ENCODE peak calls at places on chromosomes 4 and X, in nine cellular contexts. E is sigmoid colon, F is IMR-90, M is HCT116, O is endothelial cell of umbilical vein, K is HepG2, H is right lobe of liver, W is uterus, B is H1. D is an unnamed sample.
A peak's percentile ranks its signal among the peaks of the same experiment; 100 is the strongest.

GRCh38 chr4:87839309-87839946 is 6.7 kb downstream of the MEPE start:
- DNase-seq in K (no peak), W (peak; percentile 33), F (peak; percentile 49), B (no peak), O (peak; percentile 38), H (no peak), E (peak; percentile 69), M (no peak), D (no peak)

GRCh38 chrX:130108647-130109428 is 1.5 kb downstream of the ELF4 start:
- DNase-seq in O (no peak), H (no peak), E (no peak), B (no peak), F (no peak), K (peak; percentile 17), M (no peak), W (no peak), D (no peak)

GRCh38 chr4:35125995-35126712 is 1118.2 kb downstream of the ARAP2 start:
- DNase-seq in H (peak; percentile 66), K (peak; percentile 1), B (no peak), O (no peak), M (no peak), W (no peak), E (no peak), F (no peak), D (no peak)

GRCh38 chrX:114959729-114960128 is 57.7 kb downstream of the IL13RA2 start:
- DNase-seq in O (no peak), W (no peak), B (no peak), K (no peak), H (no peak), F (peak; percentile 22), M (no peak), E (no peak), D (no peak)

GRCh38 chr4:98661356-98662054 is 3.1 kb upstream of the TSPAN5 start:
- DNase-seq in O (peak; percentile 39), W (no peak), F (peak; percentile 58), M (peak; percentile 74), H (no peak), E (no peak), B (no peak), K (no peak), D (no peak)

GRCh38 chr4:37825943-37826281 is 574 bp upstream of the PGM2 start:
- DNase-seq in K (no peak), F (no peak), O (no peak), M (no peak), H (no peak), E (no peak), B (peak; percentile 52), W (no peak), D (no peak)

GRCh38 chr4:111066887-111067286 is 444.0 kb upstream of the PITX2 start:
- DNase-seq in W (no peak), K (no peak), H (no peak), M (no peak), F (peak; percentile 39), B (no peak), E (no peak), O (no peak), D (no peak)

GRCh38 chr4:7183780-7184460 is 8.4 kb upstream of the SORCS2 start:
- DNase-seq in O (no peak), W (no peak), F (no peak), E (peak; percentile 30), B (no peak), H (no peak), K (no peak), M (no peak), D (peak; percentile 28)

GRCh38 chr4:182808673-182809416 is 108.3 kb downstream of the DCTD start:
- DNase-seq in O (no peak), W (no peak), M (no peak), H (no peak), B (no peak), F (peak; percentile 24), K (no peak), E (no peak), D (no peak)
- TF ChIP-seq POLR2A in O (no peak), W (no peak), M (no peak), H (no peak), B (no peak), F (no peak), K (no peak), E (no peak), D (no peak)

GRCh38 chr4:108170729-108171540 is 2.2 kb upstream of the LEF1 start:
- DNase-seq in W (no peak), E (no peak), M (no peak), F (no peak), O (peak; percentile 12), H (no peak), B (no peak), K (no peak), D (no peak)

GRCh38 chr4:108172231-108172779 is 3.6 kb upstream of the LEF1 start:
- DNase-seq in E (no peak), W (no peak), F (no peak), B (peak; percentile 62), K (no peak), H (no peak), O (no peak), M (no peak), D (no peak)

GRCh38 chr4:108173599-108174057 is 4.9 kb upstream of the LEF1 start:
- DNase-seq in F (no peak), W (no peak), B (no peak), H (no peak), O (no peak), E (no peak), K (no peak), M (no peak), D (no peak)

GRCh38 chr4:108171541-108172230 is 3.0 kb upstream of the LEF1 start:
- DNase-seq in W (no peak), E (no peak), H (no peak), F (no peak), O (no peak), K (no peak), M (no peak), B (peak; percentile 69), D (no peak)

DNA sequence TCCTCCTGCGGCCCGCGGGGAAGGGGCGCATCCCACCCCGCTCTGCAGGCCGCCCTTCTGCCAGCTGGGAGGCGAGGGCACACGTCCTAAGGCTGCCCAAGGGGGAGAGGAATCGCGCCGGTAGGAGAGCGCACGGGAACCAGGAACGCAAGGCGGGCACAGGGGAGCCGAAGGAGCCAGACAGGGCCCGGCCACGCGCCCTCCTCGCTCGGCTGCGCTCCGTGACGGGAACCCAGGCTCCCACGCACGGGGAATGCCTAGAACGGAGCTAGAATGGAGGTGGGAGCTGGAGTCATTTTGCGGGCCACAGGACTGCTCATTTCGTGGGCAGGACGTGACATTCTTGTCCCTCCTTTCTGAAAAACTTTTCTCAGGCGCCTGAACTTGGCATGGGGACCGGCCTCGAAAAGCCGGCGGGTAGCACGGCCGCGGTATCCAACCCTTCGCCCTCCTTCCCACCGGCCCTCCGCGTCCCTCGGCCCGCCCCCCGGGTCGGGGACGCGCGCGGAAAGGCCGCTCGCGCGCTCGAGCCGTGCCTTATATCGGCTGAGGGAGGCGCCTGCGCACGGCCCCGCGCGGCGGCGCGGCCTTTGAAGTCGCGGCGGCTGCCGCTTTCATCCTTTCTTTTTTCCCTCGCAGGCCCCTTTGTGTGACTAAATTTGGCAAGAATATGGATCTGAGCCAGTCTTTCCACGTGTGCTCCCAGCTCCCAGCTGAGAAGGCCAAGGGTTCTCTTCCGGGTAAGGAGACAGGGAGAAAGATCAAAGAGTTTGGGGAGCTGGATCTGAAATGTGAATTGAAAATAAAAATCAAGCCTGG is 4.3 kb upstream of the LEF1 start:
- DNase-seq in W (peak; percentile 43), O (peak; percentile 37), E (no peak), K (peak; percentile 41), M (no peak), F (no peak), H (no peak), B (peak; percentile 64), D (no peak)
- TF ChIP-seq POLR2A in W (no peak), O (no peak), E (no peak), K (no peak), M (no peak), F (no peak), H (no peak), B (no peak), D (no peak)

DNA sequence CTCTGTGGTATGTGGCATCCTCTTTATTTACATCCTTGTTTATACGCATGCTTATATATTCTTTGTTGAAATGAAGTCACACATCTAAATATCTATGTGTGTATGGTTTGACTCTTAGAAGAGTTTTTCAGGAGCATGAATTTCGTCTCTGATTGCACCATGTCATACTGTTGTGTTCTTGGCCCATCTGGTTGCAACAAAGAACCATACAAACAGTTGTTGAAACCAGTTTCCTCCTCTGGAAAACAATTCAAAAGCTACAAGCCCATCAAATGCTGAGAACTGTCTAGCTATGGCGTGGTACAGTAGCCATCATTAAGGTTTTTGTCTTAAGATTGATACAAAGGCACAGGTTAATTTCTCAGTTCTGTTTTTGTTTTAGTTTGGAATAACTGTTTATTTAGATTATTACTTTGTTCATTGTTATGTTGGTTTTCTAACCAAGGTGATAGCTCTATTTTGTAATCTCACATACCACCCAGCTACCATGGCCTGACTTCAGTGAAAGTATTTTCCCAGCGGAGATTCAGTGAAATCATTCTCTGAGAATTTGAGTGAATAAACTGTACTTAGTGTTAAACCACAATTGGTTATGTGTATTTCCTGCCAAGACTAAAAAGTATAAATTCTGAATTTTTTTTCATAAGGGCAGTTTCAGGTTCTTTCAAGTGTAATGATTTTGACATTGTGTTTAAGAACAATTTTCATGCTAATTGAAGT is 91.0 kb downstream of the ARHGAP24 start:
- DNase-seq in W (no peak), K (no peak), H (no peak), O (no peak), M (no peak), E (no peak), F (no peak), B (no peak), D (no peak)
- TF ChIP-seq POLR2A in W (no peak), K (no peak), H (no peak), O (no peak), M (no peak), E (no peak), F (no peak), B (no peak), D (no peak)

GRCh38 chrX:136780241-136780640 is 491 bp downstream of the ARHGEF6 start:
- DNase-seq in O (no peak), F (no peak), B (no peak), H (no peak), E (no peak), M (no peak), K (no peak), W (no peak), D (no peak)

GRCh38 chrX:136778914-136779313 is 1.8 kb downstream of the ARHGEF6 start:
- DNase-seq in E (no peak), F (no peak), M (no peak), B (no peak), K (no peak), O (no peak), W (no peak), H (no peak), D (no peak)

GRCh38 chrX:136779346-136779781 is 1.4 kb downstream of the ARHGEF6 start:
- DNase-seq in O (no peak), H (no peak), M (no peak), F (no peak), W (no peak), B (no peak), K (no peak), E (no peak), D (no peak)

GRCh38 chrX:136781180-136781797 is 557 bp upstream of the ARHGEF6 start:
- DNase-seq in B (no peak), K (no peak), M (no peak), H (no peak), O (peak; percentile 5), W (no peak), E (no peak), F (no peak), D (no peak)

DNA sequence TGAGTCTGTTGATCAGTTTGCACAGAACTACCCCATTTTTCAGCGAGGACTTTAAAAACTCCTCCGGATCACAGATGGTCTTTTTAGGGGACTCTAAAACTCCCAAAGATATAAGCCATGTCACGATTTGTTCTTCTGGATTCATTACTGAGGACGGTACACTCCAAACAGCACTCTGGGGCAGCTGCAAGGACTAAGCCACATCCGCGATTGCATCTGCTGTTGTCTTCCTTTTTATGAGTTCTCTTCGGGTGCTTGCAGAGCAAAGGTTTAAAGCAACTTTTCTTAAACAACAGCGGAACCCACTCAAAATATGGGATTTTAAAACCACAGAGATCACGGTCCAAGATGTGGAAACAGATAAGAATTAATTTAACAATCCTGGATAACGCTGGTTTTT is at the start of gene ARHGEF6:
- DNase-seq in K (no peak), M (no peak), E (no peak), H (no peak), W (no peak), O (no peak), F (no peak), B (no peak), D (no peak)
- TF ChIP-seq POLR2A in K (no peak), M (no peak), E (no peak), H (no peak), W (no peak), O (no peak), F (no peak), B (no peak), D (no peak)

D was measured in lower leg skin.